ENCODE peak calls at places on chromosomes 12 and 14, in five cellular contexts. B is SK-N-SH, X is HepG2, S is K562, H is GM12878. M is an unnamed sample.

GRCh38 chr12:128817115-128818015 is 6.4 kb downstream of the SLC15A4 start:
- DNase-seq in B (peak; percentile 46), X (no peak), S (no peak), H (peak; percentile 90), M (no peak)

GRCh38 chr12:79908366-79908765 is 26.5 kb downstream of the PPP1R12A start:
- DNase-seq in B (no peak), X (no peak), S (no peak), H (no peak), M (no peak)

GRCh38 chr12:91804533-91804932 is 341.1 kb downstream of the BTG1 start:
- DNase-seq in B (no peak), X (no peak), S (no peak), H (no peak), M (no peak)

GRCh38 chr12:1034243-1034642 is 43.2 kb downstream of the ERC1 start:
- DNase-seq in B (no peak), X (no peak), S (no peak), H (no peak), M (no peak)

GRCh38 chr14:49461529-49462401 is 124.4 kb downstream of the RPS29 start:
- DNase-seq in B (peak; percentile 33), X (peak; percentile 69), S (peak; percentile 17), H (peak; percentile 43), M (peak; percentile 39)

GRCh38 chr14:63276492-63277342 is 42.0 kb downstream of the GPHB5 start:
- DNase-seq in B (peak; percentile 48), X (peak; percentile 17), S (peak; percentile 40), H (no peak), M (no peak)

GRCh38 chr14:57259672-57260071 is 9.0 kb downstream of the EXOC5 start:
- DNase-seq in B (no peak), X (no peak), S (no peak), H (no peak), M (no peak)

GRCh38 chr12:66836623-66837310 is 157.9 kb upstream of the GRIP1 start:
- DNase-seq in B (no peak), X (no peak), S (no peak), H (no peak), M (no peak)

GRCh38 chr12:105467710-105468366 is 137.3 kb downstream of the C12orf75 start:
- DNase-seq in B (peak; percentile 19), X (no peak), S (no peak), H (no peak), M (no peak)

GRCh38 chr12:76866726-76867125 is 12.1 kb downstream of the CSRP2 start:
- DNase-seq in B (no peak), X (no peak), S (no peak), H (no peak), M (no peak)

GRCh38 chr14:22492601-22493000 is 96.4 kb downstream of the DAD1 start:
- DNase-seq in B (no peak), X (no peak), S (no peak), H (no peak), M (no peak)

GRCh38 chr12:57377103-57377840 is 53.6 kb downstream of the R3HDM2 start:
- DNase-seq in B (no peak), X (no peak), S (peak; percentile 52), H (no peak), M (no peak)

GRCh38 chr12:63845726-63846125 is 1.2 kb downstream of the SRGAP1 start:
- DNase-seq in B (peak; percentile 18), X (peak; percentile 88), S (no peak), H (no peak), M (no peak)

GRCh38 chr14:103995876-103996275 is 53.5 kb upstream of the RD3L start:
- DNase-seq in B (no peak), X (no peak), S (no peak), H (no peak), M (no peak)

GRCh38 chr14:51165415-51165814 is 70.5 kb upstream of the TRIM9 start:
- DNase-seq in B (no peak), X (no peak), S (no peak), H (no peak), M (no peak)

GRCh38 chr14:23727566-23728335 is 91.6 kb downstream of the DHRS2 start:
- DNase-seq in B (peak; percentile 58), X (peak; percentile 90), S (peak; percentile 54), H (no peak), M (peak; percentile 5)
- TF ChIP-seq CTCF in B (peak; percentile 59), X (peak; percentile 91), S (peak; percentile 44), H (peak; percentile 22), M (no peak)

DNA sequence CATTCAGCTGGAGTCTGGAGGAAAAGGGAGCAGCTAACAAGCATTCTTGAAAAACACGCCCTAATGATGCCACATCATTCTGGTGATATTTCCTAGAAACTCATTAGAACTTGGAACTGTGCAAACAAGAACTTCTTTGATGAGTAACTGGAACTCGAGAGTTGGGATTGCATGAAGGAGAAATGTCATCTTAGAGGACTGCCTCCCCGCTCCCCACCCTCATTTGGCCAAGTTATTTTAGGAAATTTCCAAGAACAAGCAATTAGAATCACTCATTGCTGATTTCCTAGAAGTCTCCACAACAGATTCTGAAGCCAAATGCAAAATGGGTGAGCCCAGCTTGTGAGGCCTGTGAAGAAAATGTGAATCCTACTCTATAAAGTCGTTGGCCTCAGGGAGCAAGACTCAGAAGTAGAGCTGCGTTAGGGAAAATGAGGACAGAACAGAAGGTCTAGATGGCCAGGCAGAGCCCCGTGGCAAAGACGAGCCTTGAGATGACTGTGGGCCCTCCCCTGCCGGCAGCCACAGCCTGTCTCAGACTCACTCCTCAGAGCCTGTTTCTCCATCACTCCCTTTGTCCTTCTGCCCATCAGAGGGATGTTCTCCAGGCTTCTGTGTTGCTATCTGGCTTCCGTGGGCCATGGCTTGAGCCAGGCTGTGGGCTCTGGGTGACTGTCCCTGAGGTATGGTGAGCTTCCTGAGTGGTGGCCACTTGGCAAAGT is 38.4 kb downstream of the RTL1 start:
- DNase-seq in B (no peak), X (no peak), S (peak; percentile 34), H (no peak), M (no peak)
- TF ChIP-seq GABPA in B (no peak), X (no peak), S (no peak), H (no peak), M (no peak)

DNA sequence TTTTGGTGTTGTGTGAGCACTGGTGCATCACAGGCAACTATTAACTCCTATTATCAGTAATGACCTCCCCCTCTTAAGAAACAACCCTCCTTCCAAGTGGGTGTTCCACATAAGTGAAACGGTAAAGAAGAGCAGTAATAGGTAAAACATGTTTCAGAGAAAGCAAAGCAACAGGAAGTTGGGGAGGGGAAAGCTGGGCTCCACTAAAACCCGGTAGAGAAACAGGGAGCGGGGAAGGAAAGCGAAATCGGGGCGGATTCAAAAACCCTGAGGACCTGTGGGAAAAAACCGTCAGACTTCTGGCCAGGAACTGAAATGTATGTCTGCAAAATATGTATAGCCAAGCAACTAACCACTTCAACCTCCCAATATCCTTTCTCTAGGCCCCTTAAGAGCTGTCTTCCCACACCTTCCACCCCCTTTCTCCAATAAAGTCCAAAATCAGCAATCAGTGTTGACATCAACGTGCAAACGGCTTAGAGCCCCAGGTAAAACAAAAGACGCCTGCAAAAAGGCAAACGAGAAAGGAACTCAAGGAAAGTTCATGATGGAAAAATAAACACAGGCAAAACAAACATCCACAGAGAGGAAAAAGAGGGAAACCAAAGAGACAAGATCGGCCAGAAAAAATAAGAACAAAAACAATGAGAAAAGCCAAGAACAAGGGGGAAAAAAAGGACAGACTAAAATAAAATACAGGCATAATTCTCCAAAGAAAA is 32.8 kb downstream of the SIX1 start:
- DNase-seq in B (no peak), X (peak; percentile 7), S (no peak), H (no peak), M (no peak)
- TF ChIP-seq REST in B (no peak), X (no peak), S (no peak), H (no peak), M (no peak)

DNA sequence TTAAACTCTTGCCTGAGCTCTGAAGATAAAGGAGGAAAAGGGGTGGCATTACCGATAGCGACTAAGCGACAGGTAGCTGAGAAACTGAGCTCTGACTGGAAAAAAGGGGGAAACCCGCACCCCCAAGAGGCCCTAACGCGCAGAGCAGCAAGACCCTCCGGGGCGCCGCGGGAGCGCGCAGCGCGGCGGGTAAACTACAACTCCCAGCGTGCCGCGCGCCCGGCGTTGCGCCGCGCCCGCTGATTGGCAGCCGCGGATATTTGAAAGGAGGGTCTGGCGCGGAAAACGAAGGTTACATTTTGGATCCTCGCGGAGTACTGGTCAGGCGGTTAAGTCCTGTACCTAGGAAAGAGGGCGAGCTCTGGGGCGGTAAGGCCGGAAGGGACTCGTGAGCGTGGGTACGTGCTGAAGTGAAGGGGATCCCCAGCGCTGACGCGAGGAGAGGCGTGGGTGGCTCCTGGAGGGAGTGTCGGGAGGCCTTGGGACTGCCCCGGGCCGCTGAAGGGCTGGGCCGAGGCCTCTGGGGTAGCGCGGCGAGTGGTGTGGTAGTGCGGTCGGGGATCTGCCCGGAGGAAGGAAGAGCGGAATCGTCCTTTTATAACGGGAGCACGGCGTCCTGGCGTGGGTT is at the start of gene ESPL1:
- DNase-seq in B (peak; percentile 95), X (peak; percentile 65), S (peak; percentile 90), H (peak; percentile 58), M (peak; percentile 57)
- TF ChIP-seq CTCF in B (peak; percentile 53), X (peak; percentile 77), S (peak; percentile 65), H (peak; percentile 37), M (no peak)

GRCh38 chr12:50004696-50005095 is 20.6 kb downstream of the RACGAP1 start:
- DNase-seq in B (no peak), X (no peak), S (no peak), H (no peak), M (no peak)
- TF ChIP-seq GABPA in B (no peak), X (no peak), S (no peak), H (no peak), M (no peak)

DNA sequence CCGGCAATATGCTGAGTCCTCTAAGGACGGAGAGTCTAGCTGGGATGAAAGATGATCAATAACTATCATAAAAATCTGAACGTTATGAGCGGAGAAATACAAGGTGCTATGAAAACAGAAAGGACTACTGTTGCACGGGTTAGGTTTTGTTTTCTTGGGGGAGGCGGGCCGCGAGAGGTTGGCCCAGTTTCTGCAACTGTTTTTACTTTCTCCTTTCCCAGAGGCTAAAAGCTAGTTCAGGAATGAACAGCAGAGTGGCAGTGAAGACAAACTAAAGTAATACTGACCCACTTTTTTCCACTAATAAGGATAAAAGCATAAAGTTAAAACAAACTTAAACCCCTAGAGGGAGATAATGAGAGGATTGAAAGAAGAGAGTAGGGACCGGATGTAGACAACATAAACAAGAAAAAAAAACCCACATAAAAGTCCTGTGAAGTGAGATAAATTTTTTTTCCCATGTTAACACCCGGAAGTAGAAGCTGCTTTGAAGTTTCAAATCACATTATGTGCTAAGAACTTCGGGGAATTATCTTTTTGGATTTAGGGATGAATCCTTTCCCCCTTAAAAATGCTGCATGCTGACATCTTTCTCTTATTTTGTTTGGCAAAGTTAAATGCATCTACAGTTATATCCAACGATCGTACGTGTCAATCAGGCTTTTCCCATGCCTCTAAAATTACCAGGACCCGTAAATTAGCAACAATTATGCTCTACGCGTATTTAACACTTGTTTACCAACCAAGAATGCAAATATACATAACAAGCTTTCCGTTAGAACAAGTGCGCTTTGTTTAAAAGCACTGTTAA is 1.0 kb upstream of the CDK17 start:
- DNase-seq in B (peak; percentile 52), X (peak; percentile 45), S (peak; percentile 75), H (peak; percentile 72), M (peak; percentile 29)
- TF ChIP-seq REST in B (no peak), X (no peak), S (no peak), H (no peak), M (no peak)

GRCh38 chr12:52083638-52083996 is 4.1 kb downstream of the SMIM41 start:
- DNase-seq in B (no peak), X (no peak), S (no peak), H (no peak), M (no peak)
- TF ChIP-seq CTCF in B (no peak), X (no peak), S (no peak), H (no peak), M (no peak)